ENCODE peak calls at places on chromosome 4, in five cellular contexts. V, H, G, R and I are unnamed samples.
A peak's percentile ranks its signal among the peaks of the same experiment; 100 is the strongest.

GRCh38 chr4:54998991-54999390 is 126.4 kb downstream of the KDR start:
- DNase-seq in V (no peak), G (peak; percentile 1), H (peak; percentile 63), R (peak; percentile 4), I (peak; percentile 64)

GRCh38 chr4:56976283-56976877 is 1.0 kb downstream of the NOA1 start:
- DNase-seq in G (no peak), H (peak; percentile 46), R (no peak), V (peak; percentile 11), I (no peak)

GRCh38 chr4:138561906-138562305 is 319.8 kb upstream of the SLC7A11 start:
- DNase-seq in G (no peak), H (no peak), V (no peak), R (no peak), I (no peak)

GRCh38 chr4:183571350-183572076 is 66.7 kb downstream of the ING2 start:
- DNase-seq in G (no peak), V (peak; percentile 93), R (peak; percentile 52), H (peak; percentile 59), I (peak; percentile 25)

GRCh38 chr4:53717064-53717549 is 125.8 kb upstream of the LNX1 start:
- DNase-seq in G (no peak), V (no peak), R (peak; percentile 73), H (peak; percentile 34), I (no peak)

GRCh38 chr4:165872443-165873297 is at the start of gene TLL1:
- DNase-seq in G (no peak), H (peak; percentile 47), V (peak; percentile 5), R (no peak), I (peak; percentile 38)

GRCh38 chr4:179415016-179415841 is 1973.0 kb upstream of the AGA start:
- DNase-seq in R (peak; percentile 47), V (no peak), H (no peak), G (no peak), I (peak; percentile 13)

GRCh38 chr4:158197194-158197593 is 13.1 kb upstream of the TMEM144 start:
- DNase-seq in V (no peak), R (no peak), H (no peak), G (no peak), I (no peak)

GRCh38 chr4:18756661-18757060 is 735.1 kb upstream of the LCORL start:
- DNase-seq in R (no peak), G (no peak), V (no peak), H (no peak), I (no peak)

GRCh38 chr4:39285111-39285795 is 80.9 kb downstream of the RFC1 start:
- DNase-seq in V (no peak), G (no peak), R (no peak), H (no peak), I (no peak)

GRCh38 chr4:78022517-78022916 is 34.6 kb upstream of the FRAS1 start:
- DNase-seq in H (no peak), G (no peak), R (no peak), V (no peak), I (no peak)

GRCh38 chr4:113941836-113942235 is 37.6 kb downstream of the ARSJ start:
- DNase-seq in H (no peak), V (no peak), G (no peak), R (no peak), I (no peak)
- H3K4me3 ChIP-seq in H (no peak overlapping the region), V (no peak overlapping the region), G (no peak overlapping the region), R (no peak overlapping the region), I (no peak overlapping the region)

GRCh38 chr4:145101091-145101490 is 3.0 kb downstream of the ABCE1 start:
- DNase-seq in G (no peak), V (no peak), H (no peak), R (no peak), I (no peak)

GRCh38 chr4:145097331-145097820 is 620 bp downstream of the ANAPC10 start:
- DNase-seq in V (no peak), R (no peak), H (no peak), G (no peak), I (no peak)

GRCh38 chr4:145099653-145100052 is 1.5 kb downstream of the ABCE1 start:
- DNase-seq in H (no peak), G (no peak), V (no peak), R (peak; percentile 5), I (no peak)

GRCh38 chr4:145097821-145098674 is at the start of the genes ABCE1 and ANAPC10:
- DNase-seq in H (peak; percentile 99), V (peak; percentile 95), G (peak; percentile 91), R (peak; percentile 99), I (peak; percentile 98)

DNA sequence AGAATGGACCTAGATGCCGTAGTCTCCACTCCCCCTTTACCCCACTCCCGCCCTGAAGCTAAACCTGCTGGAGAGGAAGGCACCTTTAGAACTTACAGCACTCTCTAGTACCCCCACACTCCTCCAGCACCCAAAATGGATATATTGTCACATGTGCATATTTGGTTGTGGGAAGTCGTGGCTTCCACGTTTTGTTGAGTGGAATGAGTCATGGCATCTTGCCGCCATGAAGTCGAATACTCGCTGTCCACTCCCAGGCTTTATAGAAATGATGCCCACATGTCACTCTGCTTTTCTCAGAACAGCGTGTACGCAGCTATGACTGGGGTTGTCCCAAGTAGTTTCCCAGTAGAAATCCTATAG is 545 bp downstream of the ABCE1 start:
- DNase-seq in V (peak; percentile 10), G (no peak), H (peak; percentile 74), R (peak; percentile 66), I (peak; percentile 64)
- H3K4me3 ChIP-seq in V (peak overlapping the region; percentile 75), G (peak overlapping the region; percentile 72), H (peak overlapping the region; percentile 74), R (peak overlapping the region; percentile 60), I (peak overlapping the region; percentile 76)

DNA sequence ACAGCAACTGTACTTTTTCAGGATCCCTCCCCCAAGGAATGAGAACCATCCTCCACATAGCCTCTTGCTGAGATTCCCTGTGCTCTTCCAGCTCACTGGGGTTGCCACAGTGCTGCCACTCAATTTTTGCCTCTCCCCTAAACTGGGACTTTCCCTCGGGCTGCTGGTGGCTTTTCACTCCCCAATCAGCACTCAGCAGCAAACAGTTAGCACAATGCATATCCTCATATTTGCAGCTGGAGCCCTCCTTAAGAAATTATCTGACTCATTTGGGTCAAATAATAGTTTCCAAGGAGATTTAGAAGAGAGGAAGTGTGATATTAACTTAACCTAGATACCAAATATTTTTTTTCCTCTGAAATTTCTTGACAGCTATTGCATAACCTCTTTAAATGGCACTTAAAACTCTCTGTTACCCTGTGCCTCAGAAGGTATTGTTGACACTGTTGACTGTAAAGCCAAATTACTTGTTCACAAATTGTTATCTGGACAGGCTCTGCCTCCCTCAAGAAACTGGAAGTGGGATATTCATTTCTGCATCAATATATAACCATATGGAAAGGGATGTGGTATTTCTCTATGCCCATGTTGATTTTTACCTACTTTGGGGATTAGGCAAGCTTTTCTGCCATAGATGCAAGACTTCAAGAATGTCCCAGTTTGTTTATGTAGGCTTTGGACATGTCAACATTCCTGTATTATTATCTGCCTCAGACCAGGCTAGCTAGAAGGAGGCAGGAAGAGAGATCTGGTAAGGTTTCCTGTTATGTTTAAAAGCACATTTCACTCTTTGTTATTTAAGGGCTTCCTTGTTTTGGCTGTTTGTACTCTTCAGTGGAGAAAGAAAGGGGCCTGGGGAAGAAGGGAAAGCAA is 58.0 kb downstream of the SEPTIN11 start:
- DNase-seq in R (peak; percentile 83), H (peak; percentile 79), V (no peak), G (no peak), I (peak; percentile 78)
- H3K4me3 ChIP-seq in R (no peak overlapping the region), H (no peak overlapping the region), V (no peak overlapping the region), G (no peak overlapping the region), I (no peak overlapping the region)

DNA sequence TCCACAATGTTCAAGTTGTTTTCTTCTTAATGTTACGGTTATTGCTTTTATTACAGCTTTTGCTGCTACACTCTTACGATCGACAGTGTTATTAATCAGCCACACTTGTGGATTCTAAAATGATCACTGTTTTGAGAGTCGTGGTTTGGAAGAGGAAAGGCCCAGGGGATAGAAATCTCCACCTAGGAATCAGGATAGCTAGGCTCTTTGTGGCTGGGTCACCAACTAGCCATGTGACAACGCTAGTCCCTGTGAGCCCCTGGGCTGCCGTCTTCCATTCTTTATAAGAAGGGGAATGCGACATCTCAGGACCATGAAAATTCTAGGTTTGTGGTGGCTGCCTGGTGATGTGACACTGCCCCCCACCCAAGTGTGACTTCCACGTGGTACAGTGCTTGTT is 380 bp downstream of the SLC34A2 start:
- DNase-seq in H (no peak), V (no peak), R (no peak), G (no peak), I (no peak)
- H3K4me3 ChIP-seq in H (no peak overlapping the region), V (peak overlapping the region; percentile 33), R (no peak overlapping the region), G (no peak overlapping the region), I (no peak overlapping the region)